ENCODE peak calls at places on chromosome 11, in eight cellular contexts. M is choroid plexus epithelial cell, X is fibroblast of mammary gland, V is lower lobe of right lung, R is fibroblast of lung, F is cardiac fibroblast, A is cardiac muscle cell, N is lower leg skin. G is an unnamed sample.

GRCh38 chr11:83617671-83618070 is 331.5 kb upstream of the CCDC90B start:
- DNase-seq in M (no peak), X (no peak), V (no peak), R (no peak), F (no peak), A (no peak), N (no peak), G (no peak)

GRCh38 chr11:20544536-20545237 is 54.7 kb upstream of the SLC6A5 start:
- DNase-seq in M (no peak), X (no peak), V (no peak), R (no peak), F (no peak), A (no peak), N (no peak), G (no peak)

GRCh38 chr11:73851046-73851764 is 25.4 kb downstream of the COA4 start:
- DNase-seq in M (no peak), X (no peak), V (no peak), R (no peak), F (no peak), A (no peak), N (no peak), G (no peak)

GRCh38 chr11:121936781-121937447 is 179.1 kb downstream of the BLID start:
- DNase-seq in M (peak), X (peak), V (no peak), R (peak), F (peak), A (peak), N (no peak), G (no peak)

GRCh38 chr11:1289211-1289935 is 20.1 kb downstream of the TOLLIP start:
- DNase-seq in M (no peak), X (no peak), V (peak), R (no peak), F (no peak), A (no peak), N (no peak), G (no peak)

GRCh38 chr11:11706022-11706421 is 84.2 kb upstream of the GALNT18 start:
- DNase-seq in M (no peak), X (peak), V (no peak), R (no peak), F (no peak), A (no peak), N (no peak), G (no peak)

GRCh38 chr11:73469401-73469800 is 93.2 kb downstream of the RELT start:
- DNase-seq in M (peak), X (no peak), V (no peak), R (no peak), F (peak), A (peak), N (no peak), G (no peak)

GRCh38 chr11:74055938-74056337 is 47.1 kb upstream of the UCP3 start:
- DNase-seq in M (peak), X (peak), V (no peak), R (peak), F (peak), A (peak), N (no peak), G (no peak)

GRCh38 chr11:83374311-83374710 is 88.1 kb upstream of the CCDC90B start:
- DNase-seq in M (no peak), X (no peak), V (no peak), R (no peak), F (no peak), A (no peak), N (no peak), G (no peak)

GRCh38 chr11:102762414-102762813 is 18.0 kb downstream of the MMP10 start:
- DNase-seq in M (peak), X (peak), V (no peak), R (peak), F (peak), A (no peak), N (no peak), G (no peak)

GRCh38 chr11:1171985-1172728 is 14.4 kb downstream of the MUC5AC start:
- DNase-seq in M (no peak), X (no peak), V (no peak), R (no peak), F (no peak), A (no peak), N (no peak), G (no peak)

GRCh38 chr11:128517457-128518230 is 69.7 kb downstream of the ETS1 start:
- DNase-seq in M (peak), X (peak), V (no peak), R (peak), F (peak), A (peak), N (no peak), G (no peak)

GRCh38 chr11:29009426-29009825 is 901.2 kb downstream of the METTL15 start:
- DNase-seq in M (no peak), X (no peak), V (no peak), R (peak), F (no peak), A (no peak), N (no peak), G (no peak)

GRCh38 chr11:69343401-69344321 is 49.7 kb downstream of the MYEOV start:
- DNase-seq in M (no peak), X (no peak), V (no peak), R (no peak), F (no peak), A (no peak), N (peak), G (no peak)

GRCh38 chr11:21866781-21867180 is 326.1 kb upstream of the ANO5 start:
- DNase-seq in M (no peak), X (no peak), V (no peak), R (no peak), F (no peak), A (no peak), N (no peak), G (no peak)

GRCh38 chr11:32531528-32531927 is 52.1 kb upstream of the EIF3M start:
- DNase-seq in M (peak), X (no peak), V (no peak), R (no peak), F (peak), A (peak), N (no peak), G (no peak)

GRCh38 chr11:109996060-109996459 is 97.1 kb upstream of the ZC3H12C start:
- DNase-seq in M (no peak), X (no peak), V (no peak), R (no peak), F (no peak), A (no peak), N (no peak), G (no peak)

GRCh38 chr11:72263363-72263762 is 19.4 kb upstream of the PHOX2A start:
- DNase-seq in M (peak), X (peak), V (no peak), R (peak), F (peak), A (peak), N (no peak), G (no peak)

GRCh38 chr11:47071871-47072270 is 104.8 kb downstream of the ARFGAP2 start:
- DNase-seq in M (peak), X (no peak), V (no peak), R (no peak), F (no peak), A (no peak), N (peak), G (no peak)

GRCh38 chr11:128424867-128425285 is 162.5 kb downstream of the ETS1 start:
- DNase-seq in M (peak), X (peak), V (no peak), R (peak), F (peak), A (peak), N (no peak), G (peak)

GRCh38 chr11:64864473-64865285 is 13.7 kb downstream of the EHD1 start:
- DNase-seq in M (peak), X (peak), V (peak), R (peak), F (peak), A (peak), N (peak), G (no peak)
- H3K4me3 ChIP-seq in M (no peak), X (no peak), V (peak), R (peak), F (no peak), A (no peak), N (no peak), G (peak)

GRCh38 chr11:120660024-120660565 is 148.5 kb downstream of the GRIK4 start:
- DNase-seq in M (peak), X (peak), V (no peak), R (peak), F (peak), A (peak), N (no peak), G (peak)
- TF ChIP-seq CTCF in M (peak), X (peak), V (no peak), R (peak), F (peak), A (peak), N (no peak), G (no peak)

GRCh38 chr11:66641834-66642233 is 3.3 kb downstream of the RBM4 start:
- DNase-seq in M (no peak), X (no peak), V (no peak), R (peak), F (no peak), A (no peak), N (no peak), G (no peak)
- H3K4me3 ChIP-seq in M (peak), X (no peak), V (peak), R (peak), F (peak), A (peak), N (no peak), G (peak)

DNA sequence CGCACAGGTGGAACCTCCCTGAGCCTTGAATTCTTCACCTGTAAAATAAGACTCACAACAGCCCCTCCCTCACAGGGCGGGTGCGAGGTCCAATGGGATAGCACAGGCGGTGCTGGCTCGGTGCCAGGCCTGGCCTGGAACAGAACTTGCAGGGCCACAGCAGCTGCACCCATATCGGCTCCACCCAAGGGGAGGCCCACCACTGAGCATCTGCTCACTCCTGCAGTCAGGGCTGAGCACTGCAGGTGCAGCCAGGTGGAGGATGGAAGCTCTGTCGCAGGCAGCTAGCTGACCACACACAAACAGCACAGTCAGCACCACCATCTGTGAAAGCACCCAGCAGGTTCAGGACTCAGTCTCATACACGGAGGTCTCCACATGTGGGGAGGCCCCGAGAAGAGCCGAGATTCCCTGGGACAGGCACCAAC is 19.6 kb downstream of the VPS37C start:
- DNase-seq in M (no peak), X (no peak), V (no peak), R (no peak), F (no peak), A (no peak), N (no peak), G (peak)
- TF ChIP-seq CTCF in M (no peak), X (no peak), V (no peak), R (no peak), F (no peak), A (no peak), N (no peak), G (no peak)

GRCh38 chr11:75635009-75635909 is 33.6 kb downstream of the MAP6 start:
- DNase-seq in M (peak), X (peak), V (no peak), R (peak), F (peak), A (peak), N (no peak), G (no peak)
- H3K4me3 ChIP-seq in M (no peak), X (no peak), V (no peak), R (peak), F (no peak), A (no peak), N (no peak), G (no peak)

G was measured in stomach.